ENCODE peak calls at places on chromosome 21, in four cellular contexts. J is mucosa of descending colon, X is left ventricle myocardium inferior, K is esophagus squamous epithelium. T is an unnamed sample. For H3K4me1, the result is how much of the 10 kb centered on the place peaks cover.

GRCh38 chr21:42735944-42736343 is 82.5 kb downstream of the PDE9A start:
- DNase-seq in J (no peak), X (no peak), K (no peak), T (no peak)

GRCh38 chr21:33478858-33479678 is 706 bp downstream of the TMEM50B start:
- DNase-seq in J (peak), X (no peak), K (no peak), T (peak)

GRCh38 chr21:30227633-30228404 is 11.9 kb upstream of the CLDN8 start:
- DNase-seq in J (no peak), X (no peak), K (no peak), T (no peak)

GRCh38 chr21:34889287-34889536 is 159.9 kb downstream of the RUNX1 start:
- DNase-seq in J (peak), X (peak), K (no peak), T (peak)

GRCh38 chr21:31132574-31133242 is 94.4 kb upstream of the KRTAP19-8 start:
- DNase-seq in J (no peak), X (no peak), K (no peak), T (no peak)

GRCh38 chr21:42343963-42344510 is 6.8 kb downstream of the TFF2 start:
- DNase-seq in J (no peak), X (no peak), K (no peak), T (no peak)

GRCh38 chr21:34945288-34945687 is 103.8 kb downstream of the RUNX1 start:
- DNase-seq in J (no peak), X (no peak), K (no peak), T (no peak)

GRCh38 chr21:17798796-17799195 is 20.4 kb downstream of the C21orf91 start:
- DNase-seq in J (no peak), X (no peak), K (no peak), T (no peak)

GRCh38 chr21:42991992-42992740 is 17.8 kb downstream of the PKNOX1 start:
- DNase-seq in J (no peak), X (peak), K (no peak), T (peak)

GRCh38 chr21:41622831-41623548 is 115.0 kb upstream of the TMPRSS2 start:
- DNase-seq in J (no peak), X (no peak), K (no peak), T (no peak)

GRCh38 chr21:41638201-41638790 is 128.6 kb downstream of the RIPK4 start:
- DNase-seq in J (no peak), X (no peak), K (no peak), T (no peak)

GRCh38 chr21:41460578-41461527 is 34.8 kb downstream of the MX1 start:
- DNase-seq in J (peak), X (peak), K (no peak), T (peak)

GRCh38 chr21:46128983-46129571 is 26.3 kb downstream of the FTCD start:
- DNase-seq in J (peak), X (peak), K (no peak), T (peak)

GRCh38 chr21:42452401-42453018 is 43.5 kb downstream of the RSPH1 start:
- DNase-seq in J (no peak), X (no peak), K (no peak), T (no peak)

GRCh38 chr21:18716578-18717138 is 313.1 kb upstream of the TMPRSS15 start:
- DNase-seq in J (no peak), X (no peak), K (no peak), T (no peak)

GRCh38 chr21:24224411-24224810 is 1382.9 kb downstream of the MRPL39 start:
- DNase-seq in J (no peak), X (no peak), K (no peak), T (no peak)

GRCh38 chr21:28745131-28746055 is 247.3 kb downstream of the LTN1 start:
- DNase-seq in J (peak), X (peak), K (no peak), T (peak)

GRCh38 chr21:46636550-46637289 is 1.2 kb downstream of the PRMT2 start:
- DNase-seq in J (no peak), X (no peak), K (no peak), T (no peak)

GRCh38 chr21:36155603-36156338 is 853 bp upstream of the DOP1B start:
- DNase-seq in J (peak), X (peak), K (peak), T (no peak)

GRCh38 chr21:46322351-46323226 is 1.1 kb downstream of the C21orf58 start:
- DNase-seq in J (peak), X (no peak), K (no peak), T (no peak)

GRCh38 chr21:35256468-35256988 is 207.4 kb upstream of the RUNX1 start:
- DNase-seq in J (peak), X (peak), K (no peak), T (peak)

GRCh38 chr21:38913120-38913975 is 107.6 kb downstream of the ETS2 start:
- DNase-seq in J (peak), X (peak), K (no peak), T (peak)

GRCh38 chr21:27776925-27777553 is 810.2 kb upstream of the ADAMTS5 start:
- DNase-seq in J (peak), X (peak), K (no peak), T (peak)

GRCh38 chr21:29669416-29669815 is 270.4 kb downstream of the GRIK1 start:
- DNase-seq in J (no peak), X (no peak), K (no peak), T (no peak)

GRCh38 chr21:36237441-36237840 is 80.8 kb downstream of the DOP1B start:
- DNase-seq in J (no peak), X (no peak), K (no peak), T (no peak)

GRCh38 chr21:35796834-35797233 is 263.5 kb downstream of the SETD4 start:
- DNase-seq in J (no peak), X (no peak), K (no peak), T (no peak)

GRCh38 chr21:45829566-45830147 is 151.9 kb upstream of the COL6A1 start:
- DNase-seq in J (no peak), X (no peak), K (no peak), T (no peak)

GRCh38 chr21:35375115-35375514 is 326.0 kb upstream of the RUNX1 start:
- DNase-seq in J (no peak), X (no peak), K (no peak), T (no peak)

GRCh38 chr21:46007498-46007868 is 25.9 kb downstream of the COL6A1 start:
- DNase-seq in J (no peak), X (no peak), K (no peak), T (no peak)

GRCh38 chr21:30408782-30409494 is 13.1 kb downstream of the KRTAP13-1 start:
- DNase-seq in J (peak), X (no peak), K (no peak), T (peak)

GRCh38 chr21:42587036-42587435 is 66.4 kb upstream of the PDE9A start:
- DNase-seq in J (no peak), X (no peak), K (no peak), T (no peak)

GRCh38 chr21:46295177-46295711 is 9.1 kb downstream of the YBEY start:
- DNase-seq in J (no peak), X (peak), K (no peak), T (peak)

GRCh38 chr21:15742694-15743093 is 12.9 kb downstream of the USP25 start:
- DNase-seq in J (no peak), X (no peak), K (no peak), T (no peak)

GRCh38 chr21:15741510-15741909 is 11.7 kb downstream of the USP25 start:
- DNase-seq in J (no peak), X (no peak), K (no peak), T (no peak)

GRCh38 chr21:15743593-15743992 is 13.8 kb downstream of the USP25 start:
- DNase-seq in J (no peak), X (no peak), K (no peak), T (no peak)

GRCh38 chr21:15740383-15740782 is 10.6 kb downstream of the USP25 start:
- DNase-seq in J (no peak), X (no peak), K (no peak), T (no peak)

DNA sequence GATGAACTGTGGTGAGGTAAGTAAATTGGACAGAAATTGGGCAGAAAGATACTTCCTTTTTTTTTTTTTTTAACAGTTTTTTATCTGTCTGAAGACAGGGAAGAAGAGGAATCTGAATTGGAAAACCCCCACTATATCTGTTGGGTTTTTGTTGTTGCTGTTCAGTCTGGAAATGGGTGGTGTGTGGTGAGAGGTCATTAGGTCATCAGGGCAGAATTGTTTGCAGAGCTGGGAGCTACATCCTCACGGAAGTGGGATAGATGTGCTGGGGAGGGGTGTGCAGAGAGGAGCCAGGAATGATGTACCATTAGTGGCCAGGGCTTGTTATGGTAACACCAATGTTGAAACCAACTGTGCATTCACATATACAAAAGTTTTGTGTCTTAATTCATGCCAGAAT is 12.3 kb downstream of the USP25 start:
- DNase-seq in J (no peak), X (no peak), K (no peak), T (no peak)
- H3K4me1 ChIP-seq in J (under half), X (half or more), K (under half), T (half or more)

DNA sequence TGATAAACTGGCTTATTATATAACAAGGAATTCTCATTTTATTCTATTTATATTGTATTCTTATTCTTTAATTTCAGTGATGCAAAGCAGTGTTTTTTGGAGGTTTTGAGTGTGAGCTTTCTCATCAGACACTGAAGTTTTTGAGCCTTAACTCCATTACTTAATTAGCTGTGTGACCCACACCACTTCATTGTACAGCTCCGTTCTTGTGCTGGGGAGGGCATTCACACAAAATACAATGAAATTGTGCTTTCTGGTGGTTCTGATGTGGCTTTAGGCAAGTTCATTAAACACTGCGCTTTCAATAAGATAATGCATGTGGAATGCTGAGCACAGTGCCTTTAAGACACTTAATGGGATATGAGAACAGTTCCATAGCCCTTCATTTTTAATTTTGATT is 102.7 kb upstream of the TPTE start:
- DNase-seq in J (no peak), X (no peak), K (no peak), T (no peak)
- H3K4me3 ChIP-seq in J (no peak), X (no peak), K (no peak), T (no peak)

GRCh38 chr21:25790122-25790951 is 55.6 kb downstream of the GABPA start:
- DNase-seq in J (no peak), X (no peak), K (no peak), T (no peak)

GRCh38 chr21:25788677-25789076 is 53.9 kb downstream of the GABPA start:
- DNase-seq in J (no peak), X (no peak), K (no peak), T (no peak)

GRCh38 chr21:25791321-25791720 is 56.5 kb downstream of the GABPA start:
- DNase-seq in J (no peak), X (no peak), K (no peak), T (no peak)
- TF ChIP-seq CTCF in J (no peak), X (no peak), K (no peak), T (no peak)

DNA sequence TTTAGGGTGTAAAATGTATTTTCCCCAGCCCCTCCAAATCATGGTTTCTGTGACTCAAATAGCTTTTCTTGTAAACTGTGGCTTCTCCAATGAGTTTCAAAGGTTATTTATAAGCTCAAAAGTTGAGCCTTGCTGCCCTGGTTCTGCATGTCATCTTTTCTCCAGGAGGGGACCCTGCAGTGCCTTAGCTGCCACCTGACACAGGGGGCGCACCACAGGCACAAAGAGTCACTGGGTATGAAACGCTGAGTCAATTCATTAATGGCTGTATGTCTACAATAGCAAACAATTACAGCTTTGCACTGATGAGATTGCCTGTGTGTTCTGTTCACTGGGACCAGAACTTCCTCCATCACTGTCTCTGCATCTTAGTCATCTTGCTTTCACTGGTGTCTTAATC is 100.8 kb downstream of the PCP4 start:
- DNase-seq in J (no peak), X (no peak), K (no peak), T (no peak)
- H3K4me1 ChIP-seq in J (under half), X (under half), K (under half), T (under half)

DNA sequence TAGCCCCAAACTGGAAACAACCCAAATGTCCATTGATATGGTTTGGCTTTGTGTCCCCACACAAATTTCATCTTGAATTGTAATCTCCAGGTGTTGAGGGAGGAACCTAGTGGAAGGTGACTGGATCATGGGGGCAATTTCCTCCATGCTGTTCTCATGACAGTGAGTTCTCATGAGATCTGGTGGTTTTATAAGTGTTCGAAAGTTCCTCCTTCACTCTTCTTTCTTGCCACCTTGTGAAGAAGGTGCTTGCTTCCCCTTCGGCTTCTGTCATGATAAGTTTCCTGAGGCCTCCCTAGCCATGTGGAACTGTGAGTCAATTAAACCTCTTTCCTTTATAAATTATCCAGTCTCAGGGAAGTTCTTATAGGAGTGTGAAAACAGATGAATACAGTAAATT is 11.2 kb downstream of the UBE2G2 start:
- DNase-seq in J (no peak), X (no peak), K (no peak), T (no peak)
- H3K4me3 ChIP-seq in J (no peak), X (no peak), K (no peak), T (no peak)

GRCh38 chr21:32413697-32414578 is 1.4 kb downstream of the EVA1C start:
- DNase-seq in J (peak), X (no peak), K (no peak), T (no peak)

GRCh38 chr21:32415999-32416398 is 3.5 kb downstream of the EVA1C start:
- DNase-seq in J (no peak), X (no peak), K (no peak), T (no peak)

GRCh38 chr21:32415451-32415850 is 2.9 kb downstream of the EVA1C start:
- DNase-seq in J (no peak), X (no peak), K (no peak), T (no peak)

GRCh38 chr21:32412998-32413504 is 545 bp downstream of the EVA1C start:
- DNase-seq in J (peak), X (peak), K (no peak), T (peak)

DNA sequence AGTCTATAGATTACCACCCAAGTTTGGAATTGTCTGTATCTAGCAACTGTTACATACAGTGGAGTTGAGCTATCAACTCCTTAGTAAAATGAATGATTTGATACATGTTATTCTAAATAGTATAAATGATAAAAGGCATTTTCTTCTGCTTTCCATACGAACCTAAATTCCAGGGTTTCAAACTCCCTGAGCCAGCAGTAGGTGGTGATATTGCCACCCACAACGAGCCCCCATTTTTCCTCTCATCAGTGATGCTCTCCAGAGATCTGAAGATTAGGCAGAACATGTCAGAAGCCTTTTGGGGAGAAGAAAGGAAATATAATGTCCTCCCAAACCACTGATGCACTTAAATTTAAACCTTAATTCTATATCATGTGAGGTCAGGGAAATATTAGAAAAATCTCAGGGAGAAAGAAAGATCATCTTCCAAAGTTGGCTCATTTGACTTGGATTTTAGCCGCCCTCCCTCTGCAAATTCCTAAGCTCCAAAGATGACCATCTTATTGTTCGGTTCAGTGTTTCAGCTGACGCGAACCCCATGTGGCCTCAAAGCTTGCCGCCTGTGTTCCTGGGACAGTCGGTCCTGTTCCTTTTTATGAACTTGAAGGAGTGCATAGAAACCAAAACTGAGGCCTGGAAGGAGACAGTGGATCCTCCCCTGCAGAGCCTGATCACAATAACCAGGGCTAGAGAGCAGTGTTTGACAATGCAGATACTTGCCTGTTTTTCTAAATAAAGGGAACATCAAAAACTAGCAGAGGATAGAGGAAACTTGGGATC is 2.3 kb downstream of the EVA1C start:
- DNase-seq in J (no peak), X (no peak), K (no peak), T (no peak)
- TF ChIP-seq CTCF in J (peak), X (peak), K (no peak), T (peak)

GRCh38 chr21:37455504-37455911 is 88.9 kb downstream of the DYRK1A start:
- DNase-seq in J (no peak), X (no peak), K (no peak), T (no peak)
- H3K4me1 ChIP-seq in J (under half), X (half or more), K (under half), T (half or more)

T was measured in heart left ventricle.